ENCODE peak calls at places on chromosomes 3 and 15, in six cellular contexts. H is IMR-90, K is mesenchymal stem cell, X is mesendoderm, L is neuronal stem cell, J is H1. A is an unnamed sample.

GRCh38 chr15:50119063-50119700 is at the start of gene ATP8B4:
- DNase-seq in L (peak), J (no peak), H (no peak), K (no peak), X (peak), A (no peak)

GRCh38 chr3:61936344-61936937 is 375.1 kb downstream of the PTPRG start:
- DNase-seq in K (peak), J (no peak), L (no peak), H (peak), X (peak), A (no peak)

GRCh38 chr15:75065851-75066509 is 42.6 kb downstream of the PPCDC start:
- DNase-seq in L (no peak), J (no peak), H (no peak), K (no peak), X (peak), A (no peak)

GRCh38 chr15:34890424-34890823 is 79.1 kb downstream of the AQR start:
- DNase-seq in H (peak), K (no peak), J (no peak), X (no peak), L (no peak), A (no peak)

GRCh38 chr3:24156466-24156865 is 211.4 kb downstream of the NR1D2 start:
- DNase-seq in J (no peak), L (no peak), X (peak), K (peak), H (peak), A (peak)

GRCh38 chr3:111498022-111498421 is 44.0 kb upstream of the CD96 start:
- DNase-seq in L (no peak), X (no peak), H (no peak), J (no peak), K (no peak), A (no peak)

GRCh38 chr3:188817920-188818239 is 353.9 kb upstream of the TPRG1 start:
- DNase-seq in H (no peak), J (no peak), X (no peak), K (no peak), L (no peak), A (no peak)

GRCh38 chr3:72270072-72270611 is 485.2 kb upstream of the PROK2 start:
- DNase-seq in L (no peak), K (peak), X (peak), J (no peak), H (peak), A (peak)

GRCh38 chr3:11769704-11770103 is 77.0 kb downstream of the TAMM41 start:
- DNase-seq in J (no peak), K (no peak), L (no peak), X (no peak), H (no peak), A (peak)

GRCh38 chr15:58387130-58387529 is 44.7 kb upstream of the LIPC start:
- DNase-seq in K (peak), H (peak), L (no peak), J (no peak), X (no peak), A (peak)

GRCh38 chr3:146148468-146148931 is 12.5 kb downstream of the PLOD2 start:
- DNase-seq in J (no peak), X (no peak), L (no peak), H (peak), K (peak), A (no peak)

GRCh38 chr3:39216176-39216790 is 23.9 kb upstream of the XIRP1 start:
- DNase-seq in L (no peak), X (no peak), J (no peak), H (no peak), K (no peak), A (no peak)

GRCh38 chr3:10758304-10759037 is 57.6 kb upstream of the SLC6A11 start:
- DNase-seq in K (peak), X (peak), J (no peak), H (peak), L (peak), A (peak)

GRCh38 chr15:63895194-63895593 is 61.4 kb upstream of the HERC1 start:
- DNase-seq in H (no peak), K (no peak), X (no peak), L (no peak), J (no peak), A (no peak)

GRCh38 chr15:41937568-41937923 is 34.8 kb downstream of the EHD4 start:
- DNase-seq in H (no peak), K (peak), J (no peak), L (no peak), X (no peak), A (no peak)

GRCh38 chr15:48358229-48358641 is 27.0 kb downstream of the DUT start:
- DNase-seq in J (no peak), L (peak), X (peak), H (peak), K (peak), A (peak)

GRCh38 chr15:81813215-81813614 is 232.6 kb downstream of the MEX3B start:
- DNase-seq in H (no peak), J (peak), L (no peak), K (no peak), X (peak), A (peak)

GRCh38 chr15:63374686-63375520 is 6.7 kb downstream of the CA12 start:
- DNase-seq in J (no peak), X (no peak), H (peak), L (no peak), K (peak), A (peak)

GRCh38 chr3:134004841-134005240 is 24.9 kb downstream of the SLCO2A1 start:
- DNase-seq in J (no peak), K (no peak), L (no peak), H (no peak), X (no peak), A (peak)

GRCh38 chr3:116270053-116270452 is 175.2 kb downstream of the LSAMP start:
- DNase-seq in H (peak), X (no peak), K (peak), J (no peak), L (no peak), A (no peak)

GRCh38 chr3:32195995-32196540 is 42.4 kb upstream of the CMTM8 start:
- DNase-seq in J (no peak), K (no peak), H (no peak), L (no peak), X (no peak), A (no peak)

GRCh38 chr3:60809857-60810256 is 441.4 kb downstream of the FHIT start:
- DNase-seq in L (no peak), H (no peak), J (no peak), K (peak), X (peak), A (no peak)

GRCh38 chr3:14620512-14620911 is 31.1 kb upstream of the CCDC174 start:
- DNase-seq in X (no peak), J (no peak), L (peak), K (no peak), H (no peak), A (no peak)

GRCh38 chr15:57592426-57592825 is 722 bp downstream of the MYZAP start:
- DNase-seq in J (no peak), X (no peak), L (no peak), K (no peak), H (no peak), A (no peak)

GRCh38 chr3:188434594-188434993 is 280.6 kb downstream of the LPP start:
- DNase-seq in L (no peak), K (no peak), H (peak), X (no peak), J (no peak), A (no peak)

GRCh38 chr3:174547801-174548200 is 311.3 kb upstream of the NAALADL2 start:
- DNase-seq in J (no peak), K (peak), L (no peak), H (peak), X (no peak), A (no peak)

GRCh38 chr15:79283252-79284048 is 928 bp downstream of the ANKRD34C start:
- DNase-seq in X (peak), J (no peak), L (peak), H (peak), K (peak), A (peak)

DNA sequence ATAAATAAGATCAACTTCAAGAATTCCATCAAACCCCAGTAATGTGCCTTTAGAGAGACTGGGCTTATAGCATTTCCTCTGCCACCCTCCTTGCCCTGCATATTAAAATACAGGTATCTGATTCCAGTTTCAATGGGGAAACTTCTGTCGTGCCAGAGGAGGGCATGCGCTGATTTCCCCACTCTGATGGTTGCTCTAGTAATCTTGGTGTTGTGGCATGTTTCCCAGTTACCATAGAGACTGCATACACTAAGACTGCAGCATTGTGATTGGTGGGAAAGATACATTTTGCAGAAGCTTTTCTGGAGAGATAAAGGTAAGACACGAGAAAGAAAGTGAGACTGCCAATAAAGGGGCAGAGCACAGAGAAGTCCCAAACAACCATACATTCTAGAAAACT is 225.6 kb downstream of the TIGIT start:
- DNase-seq in X (peak), J (no peak), L (peak), H (peak), K (peak), A (peak)
- H2BK120ac ChIP-seq in X (no peak), J (no peak), L (no peak), H (no peak), K (no peak), A (no peak)

GRCh38 chr3:30641612-30642251 is 35.3 kb downstream of the TGFBR2 start:
- DNase-seq in J (no peak), H (no peak), L (no peak), X (peak), K (no peak), A (no peak)

GRCh38 chr3:30642715-30643361 is 36.4 kb downstream of the TGFBR2 start:
- DNase-seq in K (peak), L (no peak), X (no peak), J (no peak), H (no peak), A (no peak)

GRCh38 chr3:30638685-30639412 is 32.4 kb downstream of the TGFBR2 start:
- DNase-seq in J (no peak), X (no peak), H (no peak), K (no peak), L (no peak), A (no peak)

GRCh38 chr3:30639937-30640336 is 33.5 kb downstream of the TGFBR2 start:
- DNase-seq in J (no peak), K (no peak), H (no peak), X (no peak), L (no peak), A (no peak)

GRCh38 chr3:30640856-30641255 is 34.5 kb downstream of the TGFBR2 start:
- DNase-seq in L (no peak), H (no peak), K (no peak), X (no peak), J (no peak), A (no peak)
- H3K4me3 ChIP-seq in L (no peak), H (no peak), K (no peak), X (no peak), J (no peak), A (no peak)

GRCh38 chr3:131502530-131503327 is at the start of gene MRPL3:
- DNase-seq in H (peak), J (peak), K (peak), X (peak), L (peak), A (peak)

GRCh38 chr3:131503328-131503650 is 518 bp upstream of the MRPL3 start:
- DNase-seq in X (no peak), L (no peak), H (no peak), K (no peak), J (no peak), A (no peak)

GRCh38 chr3:131501949-131502348 is 822 bp downstream of the MRPL3 start:
- DNase-seq in K (peak), H (no peak), L (no peak), J (no peak), X (peak), A (no peak)
- H3K4ac ChIP-seq in K (peak), H (peak), L (no peak), J (peak), X (no peak), A (peak)

GRCh38 chr3:187185759-187186158 is 11.5 kb upstream of the RTP1 start:
- DNase-seq in J (peak), L (no peak), H (no peak), X (peak), K (no peak), A (no peak)
- H2BK120ac ChIP-seq in J (peak), L (no peak), H (peak), X (no peak), K (no peak), A (no peak)

DNA sequence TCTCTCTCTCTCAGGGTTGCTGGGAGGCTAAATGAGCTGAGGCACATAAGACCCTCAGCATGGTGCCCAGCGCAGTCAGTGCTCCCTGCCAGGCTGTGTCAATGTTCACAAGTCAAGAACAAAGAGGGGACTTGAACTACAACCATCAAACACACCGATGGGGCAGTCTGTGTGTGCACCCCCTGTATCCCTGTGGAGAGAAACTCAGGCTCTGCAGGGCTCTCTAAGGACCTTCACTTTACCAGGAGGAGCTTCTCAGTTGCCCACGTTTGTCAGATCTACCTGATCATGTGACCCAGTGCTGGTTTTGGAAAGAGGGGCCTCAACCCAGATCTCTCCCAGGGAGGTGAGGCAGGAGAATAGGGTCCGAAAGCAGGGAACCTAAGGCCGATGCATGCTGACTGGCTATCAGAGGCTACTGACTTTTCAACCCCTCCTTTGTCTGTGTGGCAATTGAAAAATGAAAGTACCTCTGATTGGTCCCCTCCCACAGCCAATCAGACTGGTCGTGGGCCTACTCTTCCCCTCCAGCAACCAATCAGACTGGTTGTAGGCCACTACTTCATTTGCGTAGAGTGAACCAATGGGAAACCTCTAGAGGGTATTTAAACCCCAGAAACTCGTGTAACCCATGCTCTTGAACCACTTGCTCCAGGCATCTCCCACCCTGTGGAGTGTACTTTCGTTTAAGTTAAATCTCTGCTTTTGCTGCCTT is 34.0 kb downstream of the RHCG start:
- DNase-seq in J (no peak), H (peak), K (no peak), L (no peak), X (no peak), A (peak)
- H3K4me3 ChIP-seq in J (no peak), H (no peak), K (no peak), L (no peak), X (no peak), A (no peak)

A was measured in trophoblast cell.